ENCODE peak calls at places on chromosomes 3 and 15, in four cellular contexts. J is pancreas, N is tibial artery, R is heart left ventricle. Z is an unnamed sample. For H3K4me1, the result is how much of the 10 kb centered on the place peaks cover.

GRCh38 chr3:94704467-94704866 is 641.6 kb downstream of the NSUN3 start:
- DNase-seq in R (no peak), J (no peak), N (no peak), Z (no peak)

GRCh38 chr3:56970401-56971002 is 90.0 kb upstream of the SPATA12 start:
- DNase-seq in R (no peak), J (no peak), N (no peak), Z (no peak)

GRCh38 chr15:67091966-67092677 is 26.7 kb downstream of the SMAD3 start:
- DNase-seq in N (no peak), J (no peak), R (no peak), Z (no peak)

GRCh38 chr3:160482796-160483195 is 33.2 kb upstream of the TRIM59 start:
- DNase-seq in N (no peak), J (no peak), R (no peak), Z (no peak)

GRCh38 chr3:61864886-61865285 is 303.5 kb downstream of the PTPRG start:
- DNase-seq in R (no peak), N (no peak), J (no peak), Z (no peak)

GRCh38 chr3:104385421-104385820 is 981.3 kb upstream of the ALCAM start:
- DNase-seq in R (no peak), J (no peak), N (peak), Z (no peak)

GRCh38 chr15:66964111-66964738 is 101.2 kb upstream of the SMAD3 start:
- DNase-seq in J (no peak), R (no peak), N (no peak), Z (no peak)

GRCh38 chr3:28901029-28901428 is 379.8 kb upstream of the RBMS3 start:
- DNase-seq in R (no peak), J (no peak), N (peak), Z (peak)

GRCh38 chr15:77553257-77553656 is 79.5 kb downstream of the LINGO1 start:
- DNase-seq in R (no peak), J (no peak), N (no peak), Z (no peak)

GRCh38 chr3:186083746-186084145 is 25.1 kb downstream of the ETV5 start:
- DNase-seq in J (no peak), N (no peak), R (no peak), Z (no peak)

GRCh38 chr3:138361193-138361525 is 12.8 kb downstream of the MRAS start:
- DNase-seq in N (no peak), R (no peak), J (no peak), Z (no peak)

GRCh38 chr3:191047930-191048329 is 151.1 kb upstream of the OSTN start:
- DNase-seq in R (no peak), J (no peak), N (no peak), Z (no peak)

GRCh38 chr3:105944721-105945120 is 75.9 kb upstream of the CBLB start:
- DNase-seq in N (no peak), J (no peak), R (no peak), Z (no peak)

GRCh38 chr3:54122802-54123537 is 618 bp downstream of the CACNA2D3 start:
- DNase-seq in N (no peak), J (peak), R (peak), Z (no peak)

GRCh38 chr3:197456271-197457091 is 99.3 kb downstream of the BDH1 start:
- DNase-seq in N (peak), J (peak), R (peak), Z (peak)

GRCh38 chr15:39235084-39235795 is 345.6 kb upstream of the THBS1 start:
- DNase-seq in R (no peak), N (no peak), J (no peak), Z (no peak)

GRCh38 chr3:172103724-172104123 is 64.3 kb downstream of the FNDC3B start:
- DNase-seq in N (no peak), R (no peak), J (no peak), Z (peak)

GRCh38 chr15:58309993-58310928 is 121.5 kb upstream of the LIPC start:
- DNase-seq in J (no peak), N (peak), R (peak), Z (peak)

GRCh38 chr15:52558196-52558595 is 10.6 kb downstream of the ARPP19 start:
- DNase-seq in R (no peak), N (no peak), J (no peak), Z (no peak)

GRCh38 chr15:32020158-32020557 is 10.2 kb upstream of the CHRNA7 start:
- DNase-seq in J (no peak), N (no peak), R (no peak), Z (no peak)

GRCh38 chr3:16999871-17000270 is 115.1 kb downstream of the PLCL2 start:
- DNase-seq in R (no peak), J (no peak), N (no peak), Z (no peak)

GRCh38 chr3:64319391-64319790 is 94.1 kb upstream of the PRICKLE2 start:
- DNase-seq in J (no peak), N (no peak), R (no peak), Z (no peak)

GRCh38 chr15:58731756-58732535 is 17.6 kb downstream of the ADAM10 start:
- DNase-seq in J (no peak), R (no peak), N (no peak), Z (peak)

GRCh38 chr15:101504866-101505609 is 15.5 kb upstream of the PCSK6 start:
- DNase-seq in J (no peak), N (no peak), R (no peak), Z (no peak)

GRCh38 chr3:129063841-129064482 is 3.4 kb downstream of the GP9 start:
- DNase-seq in J (no peak), N (no peak), R (no peak), Z (peak)

GRCh38 chr15:39588531-39589192 is 7.8 kb downstream of the THBS1 start:
- DNase-seq in R (no peak), J (no peak), N (no peak), Z (no peak)

GRCh38 chr15:90799639-90800038 is 68.7 kb upstream of the FURIN start:
- DNase-seq in J (no peak), R (no peak), N (no peak), Z (no peak)
- H3K27ac ChIP-seq in J (no peak), R (no peak), N (no peak), Z (no peak)

GRCh38 chr3:72248389-72248761 is 463.4 kb upstream of the PROK2 start:
- DNase-seq in N (no peak), R (no peak), J (no peak), Z (no peak)
- H3K4me1 ChIP-seq in N (under half), R (under half), J (under half), Z (under half)

GRCh38 chr3:33233884-33234283 is 15.3 kb upstream of the SUSD5 start:
- DNase-seq in N (no peak), R (no peak), J (no peak), Z (no peak)
- TF ChIP-seq CTCF in N (no peak), R (no peak), J (no peak), Z (no peak)

GRCh38 chr15:70766597-70766996 is 3.2 kb upstream of the UACA start:
- DNase-seq in N (no peak), J (no peak), R (no peak), Z (no peak)

GRCh38 chr15:70763950-70764730 is 782 bp upstream of the UACA start:
- DNase-seq in R (no peak), N (no peak), J (no peak), Z (no peak)

GRCh38 chr15:70767668-70768067 is 4.3 kb upstream of the UACA start:
- DNase-seq in J (no peak), N (no peak), R (no peak), Z (no peak)

GRCh38 chr15:70763120-70763949 is at the start of gene UACA:
- DNase-seq in N (peak), J (peak), R (peak), Z (peak)

DNA sequence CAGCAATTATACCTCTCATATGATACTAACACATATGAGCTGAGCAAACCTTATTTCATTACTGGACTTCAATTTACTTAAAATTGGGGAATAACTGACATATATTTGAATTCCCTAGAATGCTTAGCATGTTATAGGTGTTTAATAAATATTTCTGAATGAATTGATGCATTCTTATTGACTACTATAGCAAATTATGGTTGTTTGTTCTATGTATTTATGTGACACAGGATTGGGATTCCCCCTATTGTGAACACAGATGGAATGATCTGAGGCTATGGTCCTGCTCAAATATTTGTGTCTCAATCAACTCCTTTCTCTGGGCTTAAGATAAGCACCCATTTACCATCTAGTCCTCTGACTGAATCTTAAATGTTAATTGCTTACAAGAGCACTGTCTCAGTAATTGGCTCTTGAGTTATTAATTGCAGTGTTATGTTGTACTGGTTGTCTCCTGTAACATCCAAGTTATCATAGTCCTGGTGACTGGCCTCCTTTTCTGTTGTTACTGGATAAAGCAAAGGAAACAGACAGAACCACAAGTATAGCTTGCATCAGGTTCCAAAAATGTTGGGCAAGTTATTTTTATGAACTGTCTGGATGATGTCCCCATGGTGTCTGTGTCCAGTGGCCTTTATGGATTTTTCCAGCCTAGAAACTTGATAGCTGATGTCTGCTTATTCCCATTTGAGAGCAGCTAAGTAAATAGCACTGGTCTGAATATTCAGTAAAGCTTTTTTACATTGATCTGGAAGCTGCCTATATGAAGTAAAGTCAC is 2.3 kb upstream of the UACA start:
- DNase-seq in J (no peak), N (no peak), R (no peak), Z (no peak)
- H3K27ac ChIP-seq in J (no peak), N (no peak), R (peak), Z (no peak)

GRCh38 chr3:126530171-126531050 is 6.5 kb downstream of the CHST13 start:
- DNase-seq in N (peak), R (peak), J (peak), Z (no peak)
- H3K4me1 ChIP-seq in N (under half), R (under half), J (under half), Z (under half)

DNA sequence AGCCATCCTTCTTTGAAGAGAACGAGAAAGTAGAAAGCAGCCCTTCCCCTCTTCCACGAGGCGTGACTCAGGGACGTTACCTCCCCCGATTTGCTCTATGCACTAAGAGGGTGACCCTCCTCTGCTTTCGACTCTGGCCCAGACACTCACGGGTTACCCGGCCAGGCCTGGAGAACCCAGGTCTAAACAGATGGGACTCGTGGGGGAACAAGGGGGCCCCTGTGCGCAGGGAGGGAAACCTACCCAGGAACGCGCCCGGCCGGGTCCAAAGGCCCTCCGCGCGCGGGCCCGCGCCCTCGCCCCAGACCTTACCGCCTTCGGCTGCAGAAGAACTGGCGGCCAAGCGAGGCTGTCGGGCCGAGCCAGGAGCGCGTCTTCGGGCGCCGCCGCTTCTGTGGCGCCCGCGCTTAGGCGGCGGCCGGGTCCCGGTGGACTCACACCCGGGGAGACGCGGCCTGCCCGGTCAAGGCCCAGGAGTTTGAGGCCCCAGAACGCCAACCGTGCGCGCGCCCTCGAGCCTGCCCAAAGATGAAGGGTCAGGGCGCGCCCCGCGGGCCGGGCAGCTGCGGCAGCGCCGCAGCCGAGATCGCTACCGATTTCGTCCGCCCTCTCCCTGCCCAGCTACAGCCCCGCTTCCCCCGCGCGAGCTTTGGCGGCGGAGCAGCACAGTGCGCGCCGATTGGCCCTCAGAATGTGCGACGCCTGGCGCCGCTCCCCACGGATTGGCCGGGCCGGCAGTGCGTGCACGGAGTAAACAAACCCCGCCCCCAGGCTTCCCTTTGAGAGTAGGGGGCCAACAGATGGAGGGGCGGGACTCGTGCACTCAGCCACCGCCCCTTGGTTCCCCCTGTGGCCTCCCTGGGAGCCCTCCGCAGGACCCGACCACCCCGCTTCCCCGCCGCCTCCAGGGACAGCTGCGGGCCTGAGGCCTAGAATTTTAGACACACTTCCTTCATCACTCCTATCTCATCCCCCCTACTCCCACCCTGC is at the start of gene TFDP2:
- DNase-seq in N (peak), R (peak), J (peak), Z (peak)
- TF ChIP-seq CTCF in N (no peak), R (no peak), J (no peak), Z (peak)

GRCh38 chr3:112602217-112602838 is 38.6 kb downstream of the CCDC80 start:
- DNase-seq in R (no peak), J (no peak), N (no peak), Z (no peak)
- H3K27ac ChIP-seq in R (no peak), J (no peak), N (no peak), Z (no peak)

GRCh38 chr15:89096664-89097063 is 8.4 kb downstream of the ABHD2 start:
- DNase-seq in J (no peak), R (no peak), N (no peak), Z (no peak)
- H3K4me1 ChIP-seq in J (half or more), R (half or more), N (half or more), Z (half or more)

GRCh38 chr3:153291052-153291689 is 129.1 kb downstream of the RAP2B start:
- DNase-seq in R (no peak), J (no peak), N (no peak), Z (no peak)
- TF ChIP-seq CTCF in R (peak), J (no peak), N (no peak), Z (peak)

DNA sequence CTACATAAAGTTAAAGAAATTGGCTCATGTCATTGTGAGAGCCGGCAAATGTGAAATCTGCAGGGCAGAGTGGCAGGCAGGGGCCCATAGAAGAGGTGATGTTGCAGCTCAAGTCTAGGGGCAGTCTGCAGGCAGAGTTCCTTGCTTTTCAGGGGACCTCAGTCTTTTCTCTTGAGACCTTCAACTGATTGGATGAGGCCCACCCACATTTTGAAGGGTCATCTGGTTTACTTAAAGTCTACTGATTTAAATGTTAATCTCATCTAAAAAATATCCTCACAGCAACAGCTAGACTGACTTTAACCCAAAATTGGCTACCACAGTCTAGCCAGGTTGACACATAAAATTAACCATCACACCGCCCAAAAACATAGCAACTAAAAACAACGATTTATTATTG is 77.6 kb upstream of the ALDH1L1 start:
- DNase-seq in J (no peak), R (no peak), N (no peak), Z (no peak)
- H3K27ac ChIP-seq in J (no peak), R (no peak), N (no peak), Z (no peak)

Z was measured in upper lobe of left lung.